ENCODE peak calls at places on chromosomes 4 and X, in ten cellular contexts. Z is hypothalamus, J is Right ventricle myocardium inferior, U is AML-193, O is pons, T is Calu3, A is NCI-H1092 treated with DMSO at 0.1 percent for 48 hours, E is glutamatergic neuron, R is GM19239, B is choroid plexus epithelial cell. X is an unnamed sample.

GRCh38 chr4:176492648-176493302 is 173.0 kb downstream of the SPCS3 start:
- DNase-seq in Z (no peak), J (no peak), U (no peak), O (no peak), T (no peak), A (no peak), E (no peak), R (peak; percentile 33), B (peak; percentile 22), X (no peak)

GRCh38 chr4:184937745-184938144 is 80.5 kb upstream of the HELT start:
- DNase-seq in Z (no peak), J (no peak), U (no peak), O (no peak), T (no peak), A (peak; percentile 66), E (peak; percentile 36), R (no peak), B (peak; percentile 56), X (no peak)

GRCh38 chr4:54585321-54586000 is 72.3 kb upstream of the KIT start:
- DNase-seq in Z (no peak), J (no peak), U (no peak), O (no peak), T (no peak), A (no peak), E (no peak), R (no peak), B (peak; percentile 43), X (no peak)

GRCh38 chr4:21139327-21139726 is 439.1 kb downstream of the PACRGL start:
- DNase-seq in Z (no peak), J (no peak), U (no peak), O (no peak), T (no peak), A (no peak), E (no peak), R (no peak), B (no peak), X (no peak)

GRCh38 chrX:97860206-97860605 is 976.5 kb downstream of the RPA4 start:
- DNase-seq in Z (no peak), J (no peak), U (no peak), O (peak; percentile 5), T (no peak), A (no peak), E (no peak), R (no peak), B (peak; percentile 6), X (peak; percentile 19)

GRCh38 chr4:160319868-160320260 is 1217.0 kb downstream of the RAPGEF2 start:
- DNase-seq in Z (no peak), J (no peak), U (no peak), O (no peak), T (no peak), A (no peak), E (no peak), R (no peak), B (no peak), X (no peak)

GRCh38 chr4:2552806-2553205 is 16.4 kb downstream of the FAM193A start:
- DNase-seq in Z (no peak), J (no peak), U (no peak), O (no peak), T (no peak), A (no peak), E (no peak), R (no peak), B (no peak), X (no peak)

GRCh38 chrX:23504895-23505294 is 162.4 kb upstream of the PRDX4 start:
- DNase-seq in Z (no peak), J (no peak), U (no peak), O (no peak), T (no peak), A (no peak), E (no peak), R (no peak), B (no peak), X (no peak)

GRCh38 chr4:51867689-51868448 is 24.9 kb downstream of the DCUN1D4 start:
- DNase-seq in Z (no peak), J (peak; percentile 63), U (no peak), O (no peak), T (no peak), A (no peak), E (no peak), R (no peak), B (no peak), X (no peak)